ENCODE peak calls at places on chromosomes 6 and 20, in five cellular contexts. T is epithelial cell of esophagus, S is NCI-H2081, H is KBM-7, X is nephron progenitor cell. U is an unnamed sample.

GRCh38 chr6:63640062-63640461 is 4.5 kb downstream of the PHF3 start:
- DNase-seq in T (peak), S (no peak), H (no peak), X (no peak), U (no peak)

GRCh38 chr6:150775804-150776203 is 89.7 kb upstream of the MTHFD1L start:
- DNase-seq in T (no peak), S (no peak), H (peak), X (no peak), U (peak)

GRCh38 chr20:21713901-21714296 is 8.4 kb downstream of the PAX1 start:
- DNase-seq in T (no peak), S (no peak), H (no peak), X (no peak), U (no peak)

GRCh38 chr20:38117635-38118034 is 47.4 kb downstream of the TGM2 start:
- DNase-seq in T (peak), S (no peak), H (no peak), X (no peak), U (no peak)

GRCh38 chr6:137165375-137166246 is 7.8 kb downstream of the IL22RA2 start:
- DNase-seq in T (peak), S (no peak), H (no peak), X (no peak), U (no peak)

GRCh38 chr20:47318596-47319516 is 37.6 kb downstream of the ZMYND8 start:
- DNase-seq in T (peak), S (no peak), H (peak), X (peak), U (peak)

GRCh38 chr20:53598140-53599038 is 4.8 kb upstream of the ZNF217 start:
- DNase-seq in T (no peak), S (no peak), H (no peak), X (no peak), U (no peak)

GRCh38 chr6:169571123-169571962 is 130.5 kb downstream of the WDR27 start:
- DNase-seq in T (peak), S (no peak), H (no peak), X (no peak), U (no peak)

GRCh38 chr6:163745566-163746400 is 331.3 kb downstream of the QKI start:
- DNase-seq in T (peak), S (no peak), H (no peak), X (peak), U (no peak)

GRCh38 chr6:119620846-119621570 is 271.4 kb upstream of the MAN1A1 start:
- DNase-seq in T (peak), S (no peak), H (no peak), X (no peak), U (no peak)

GRCh38 chr6:35396991-35397390 is 54.6 kb downstream of the PPARD start:
- DNase-seq in T (peak), S (no peak), H (no peak), X (no peak), U (no peak)

GRCh38 chr6:19845271-19846046 is 8.3 kb downstream of the ID4 start:
- DNase-seq in T (no peak), S (no peak), H (no peak), X (no peak), U (no peak)

GRCh38 chr6:124233221-124233620 is 429.6 kb downstream of the NKAIN2 start:
- DNase-seq in T (no peak), S (no peak), H (no peak), X (no peak), U (no peak)

GRCh38 chr6:89313006-89313405 is 2.1 kb downstream of the GABRR2 start:
- DNase-seq in T (peak), S (peak), H (no peak), X (no peak), U (no peak)

GRCh38 chr6:33453361-33454008 is 891 bp upstream of the ZBTB9 start:
- DNase-seq in T (no peak), S (no peak), H (peak), X (no peak), U (peak)

GRCh38 chr6:159908535-159908934 is 17.7 kb downstream of the MAS1 start:
- DNase-seq in T (no peak), S (no peak), H (no peak), X (no peak), U (no peak)

GRCh38 chr6:163828038-163828790 is 413.7 kb downstream of the QKI start:
- DNase-seq in T (no peak), S (no peak), H (no peak), X (no peak), U (no peak)

GRCh38 chr6:105746130-105746505 is 340.0 kb upstream of the PRDM1 start:
- DNase-seq in T (no peak), S (no peak), H (peak), X (no peak), U (peak)

GRCh38 chr6:14717307-14717706 is 528.6 kb upstream of the JARID2 start:
- DNase-seq in T (no peak), S (no peak), H (no peak), X (no peak), U (no peak)

GRCh38 chr20:31835977-31836852 is 9.2 kb downstream of the FOXS1 start:
- DNase-seq in T (peak), S (no peak), H (peak), X (no peak), U (peak)

GRCh38 chr6:132964101-132964867 is 149.9 kb downstream of the RPS12 start:
- DNase-seq in T (peak), S (peak), H (no peak), X (no peak), U (no peak)

GRCh38 chr6:41469156-41469950 is 76.8 kb upstream of the FOXP4 start:
- DNase-seq in T (no peak), S (no peak), H (no peak), X (no peak), U (no peak)

GRCh38 chr6:52361347-52361944 is 505 bp upstream of the PAQR8 start:
- DNase-seq in T (peak), S (no peak), H (no peak), X (no peak), U (no peak)

GRCh38 chr6:122330315-122330714 is 69.1 kb upstream of the HSF2 start:
- DNase-seq in T (no peak), S (no peak), H (no peak), X (no peak), U (no peak)

GRCh38 chr6:3260772-3261517 is 2.2 kb downstream of the PSMG4 start:
- DNase-seq in T (no peak), S (no peak), H (no peak), X (no peak), U (no peak)

GRCh38 chr6:101626264-101626663 is 232.8 kb downstream of the GRIK2 start:
- DNase-seq in T (no peak), S (peak), H (no peak), X (no peak), U (no peak)

GRCh38 chr6:95230071-95230740 is 347.1 kb upstream of the MANEA start:
- DNase-seq in T (no peak), S (no peak), H (no peak), X (no peak), U (no peak)

GRCh38 chr6:10411915-10412164 is 3.0 kb downstream of the TFAP2A start:
- DNase-seq in T (no peak), S (no peak), H (no peak), X (no peak), U (no peak)

GRCh38 chr6:13367396-13367795 is 39.1 kb upstream of the TBC1D7 start:
- DNase-seq in T (no peak), S (no peak), H (no peak), X (no peak), U (no peak)

GRCh38 chr6:7697820-7698623 is 27.9 kb upstream of the BMP6 start:
- DNase-seq in T (peak), S (no peak), H (peak), X (no peak), U (no peak)